ENCODE peak calls at places on chromosome 2, in ten cellular contexts. O is NAMALWA; E is GDM1; U is RPMI7951; K is Peyer's patch; B is stimulated activated CD8-positive, alpha-beta memory T cell treated with anti-CD3 and anti-CD28 coated beads, Interleukin-15, amount 100 ng/mL, for 4 hours; N is left colon; H is progenitor cell of endocrine pancreas; D is thyroid gland; V is NK-92 treated with Interleukin-12 subunit alpha and Interleukin-12 subunit beta, amount 100 ng/mL, for 24 hours. A is an unnamed sample.

GRCh38 chr2:43402452-43402937 is 176.1 kb upstream of the ZFP36L2 start:
- DNase-seq in O (no peak), E (no peak), U (no peak), K (no peak), B (no peak), N (no peak), H (no peak), D (peak), V (no peak), A (no peak)

GRCh38 chr2:12211326-12212170 is 465.1 kb downstream of the LPIN1 start:
- DNase-seq in O (no peak), E (no peak), U (no peak), K (no peak), B (no peak), N (no peak), H (no peak), D (no peak), V (no peak), A (no peak)

GRCh38 chr2:24822049-24822706 is 29.0 kb downstream of the CENPO start:
- DNase-seq in O (no peak), E (no peak), U (no peak), K (no peak), B (no peak), N (no peak), H (no peak), D (no peak), V (no peak), A (no peak)

GRCh38 chr2:196335238-196335637 is 163.9 kb upstream of the STK17B start:
- DNase-seq in O (no peak), E (no peak), U (peak), K (no peak), B (no peak), N (no peak), H (no peak), D (no peak), V (no peak), A (no peak)

GRCh38 chr2:239027431-239028252 is 179.8 kb downstream of the TWIST2 start:
- DNase-seq in O (no peak), E (no peak), U (no peak), K (peak), B (no peak), N (no peak), H (no peak), D (no peak), V (no peak), A (no peak)

GRCh38 chr2:173924285-173924684 is 40.9 kb downstream of the SP3 start:
- DNase-seq in O (no peak), E (no peak), U (no peak), K (no peak), B (no peak), N (no peak), H (no peak), D (no peak), V (no peak), A (no peak)

GRCh38 chr2:95026471-95027368 is 1.2 kb downstream of the MAL start:
- DNase-seq in O (no peak), E (no peak), U (no peak), K (no peak), B (no peak), N (peak), H (no peak), D (peak), V (no peak), A (no peak)

GRCh38 chr2:159091981-159092380 is 123.5 kb downstream of the TANC1 start:
- DNase-seq in O (peak), E (no peak), U (no peak), K (no peak), B (no peak), N (peak), H (no peak), D (no peak), V (no peak), A (peak)

GRCh38 chr2:9118383-9118960 is 88.1 kb upstream of the ASAP2 start:
- DNase-seq in O (no peak), E (no peak), U (no peak), K (no peak), B (no peak), N (no peak), H (no peak), D (no peak), V (no peak), A (no peak)

GRCh38 chr2:233084488-233084887 is 24.3 kb downstream of the INPP5D start:
- DNase-seq in O (no peak), E (peak), U (peak), K (peak), B (no peak), N (peak), H (no peak), D (peak), V (no peak), A (peak)

GRCh38 chr2:191250400-191250799 is 5.2 kb downstream of the MYO1B start:
- DNase-seq in O (no peak), E (no peak), U (no peak), K (no peak), B (no peak), N (no peak), H (no peak), D (no peak), V (no peak), A (no peak)

GRCh38 chr2:149037851-149038250 is 648 bp upstream of the LYPD6B start:
- DNase-seq in O (no peak), E (no peak), U (no peak), K (no peak), B (no peak), N (peak), H (no peak), D (no peak), V (no peak), A (no peak)

GRCh38 chr2:216740557-216741222 is 45.3 kb upstream of the IGFBP5 start:
- DNase-seq in O (no peak), E (no peak), U (peak), K (no peak), B (no peak), N (no peak), H (no peak), D (peak), V (no peak), A (no peak)

GRCh38 chr2:31413025-31413424 is 1.5 kb downstream of the XDH start:
- DNase-seq in O (no peak), E (no peak), U (no peak), K (no peak), B (no peak), N (no peak), H (no peak), D (no peak), V (no peak), A (no peak)

GRCh38 chr2:63788070-63788469 is 53.6 kb upstream of the UGP2 start:
- DNase-seq in O (no peak), E (no peak), U (peak), K (no peak), B (no peak), N (no peak), H (no peak), D (no peak), V (no peak), A (no peak)

GRCh38 chr2:9690252-9690651 is 59.5 kb upstream of the YWHAQ start:
- DNase-seq in O (no peak), E (peak), U (no peak), K (no peak), B (no peak), N (no peak), H (no peak), D (peak), V (no peak), A (no peak)

GRCh38 chr2:166239548-166239947 is 111.7 kb upstream of the SCN1A start:
- DNase-seq in O (no peak), E (no peak), U (peak), K (no peak), B (no peak), N (no peak), H (no peak), D (no peak), V (no peak), A (no peak)

GRCh38 chr2:221133941-221134340 is 438.2 kb downstream of the EPHA4 start:
- DNase-seq in O (no peak), E (no peak), U (no peak), K (no peak), B (no peak), N (no peak), H (no peak), D (no peak), V (no peak), A (no peak)

GRCh38 chr2:225824748-225825449 is 425.4 kb downstream of the NYAP2 start:
- DNase-seq in O (no peak), E (no peak), U (no peak), K (no peak), B (no peak), N (no peak), H (no peak), D (no peak), V (no peak), A (no peak)

A was measured in prostate gland.